ENCODE peak calls at places on chromosomes 16 and 17, in five cellular contexts. L is tibial artery, Q is heart right ventricle, X is stomach, Y is tibial nerve. T is an unnamed sample.

GRCh38 chr16:81401035-81401950 is 43.3 kb upstream of the CMIP start:
- DNase-seq in X (no peak), L (no peak), Y (no peak), Q (peak; percentile 60), T (no peak)

GRCh38 chr16:56423584-56424403 is 1.6 kb downstream of the AMFR start:
- DNase-seq in Y (no peak), X (no peak), Q (no peak), L (no peak), T (no peak)

GRCh38 chr17:36640836-36641235 is 39.5 kb downstream of the MRM1 start:
- DNase-seq in X (no peak), L (no peak), Q (no peak), Y (no peak), T (no peak)

GRCh38 chr16:67514382-67514828 is 14.2 kb upstream of the RIPOR1 start:
- DNase-seq in Y (peak; percentile 66), X (peak; percentile 86), Q (peak; percentile 83), L (peak; percentile 89), T (peak; percentile 87)

GRCh38 chr16:55576369-55576768 is 9.9 kb downstream of the CAPNS2 start:
- DNase-seq in Y (peak; percentile 14), L (no peak), Q (peak; percentile 23), X (no peak), T (peak; percentile 15)

GRCh38 chr17:40909755-40910154 is 24.7 kb upstream of the KRT20 start:
- DNase-seq in L (no peak), X (no peak), Y (no peak), Q (no peak), T (no peak)

GRCh38 chr17:73378974-73379470 is 67.2 kb upstream of the CDC42EP4 start:
- DNase-seq in Q (no peak), X (no peak), Y (no peak), L (no peak), T (no peak)

GRCh38 chr17:75411328-75412067 is 6.0 kb upstream of the GRB2 start:
- DNase-seq in Q (no peak), L (no peak), X (no peak), Y (no peak), T (no peak)

GRCh38 chr17:29615048-29615385 is 7.7 kb downstream of the CORO6 start:
- DNase-seq in X (no peak), Q (no peak), L (no peak), Y (no peak), T (peak; percentile 67)

GRCh38 chr17:2238432-2239169 is 65.0 kb downstream of the SMG6 start:
- DNase-seq in Q (peak; percentile 66), L (peak; percentile 48), Y (no peak), X (no peak), T (peak; percentile 61)

GRCh38 chr16:17469011-17469741 is 1.6 kb downstream of the XYLT1 start:
- DNase-seq in L (peak; percentile 38), Y (no peak), X (no peak), Q (no peak), T (no peak)

GRCh38 chr16:74760007-74760767 is 14.4 kb downstream of the FA2H start:
- DNase-seq in X (no peak), L (no peak), Y (no peak), Q (no peak), T (no peak)

GRCh38 chr16:24879684-24880083 is 33.9 kb downstream of the SLC5A11 start:
- DNase-seq in Y (no peak), L (no peak), Q (no peak), X (no peak), T (no peak)

GRCh38 chr17:7843536-7844291 is 9.7 kb downstream of the KDM6B start:
- DNase-seq in Q (peak; percentile 85), X (peak; percentile 92), Y (peak; percentile 59), L (peak; percentile 82), T (peak; percentile 88)

GRCh38 chr16:83994087-83994486 is 26.0 kb downstream of the NECAB2 start:
- DNase-seq in X (no peak), L (no peak), Q (no peak), Y (no peak), T (no peak)

GRCh38 chr17:3890893-3891219 is 2.0 kb downstream of the CAMKK1 start:
- DNase-seq in X (no peak), Y (no peak), L (no peak), Q (no peak), T (no peak)
- H3K27ac ChIP-seq in X (peak overlapping the region; percentile 83), Y (peak overlapping the region; percentile 90), L (peak overlapping the region; percentile 78), Q (no peak overlapping the region), T (no peak overlapping the region)

DNA sequence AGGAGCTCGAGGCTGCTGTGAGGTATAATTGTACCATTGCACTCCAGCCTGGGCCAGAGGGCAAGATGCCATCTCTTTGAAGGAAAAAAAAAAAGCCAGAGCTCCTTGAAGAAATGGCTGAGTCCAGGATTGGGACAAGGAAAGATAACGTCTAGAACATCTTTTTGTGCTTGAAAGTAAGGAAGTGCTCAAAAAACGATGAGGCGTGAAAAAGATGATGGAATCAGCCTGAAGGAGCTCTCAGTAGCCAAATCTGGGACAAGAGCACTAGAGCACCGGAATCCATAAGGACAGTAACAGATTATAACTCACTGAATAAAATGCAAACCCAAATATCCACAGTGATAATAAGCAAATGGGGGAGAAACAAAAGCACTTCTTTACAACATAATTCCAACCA is 22.1 kb downstream of the EFTUD2 start:
- DNase-seq in Y (no peak), L (no peak), X (no peak), Q (no peak), T (no peak)
- H3K36me3 ChIP-seq in Y (no peaks in the 10 kb centered on the region), L (peaks cover 50% of the 10 kb centered on the region), X (peaks cover 58% of the 10 kb centered on the region), Q (peaks cover 38% of the 10 kb centered on the region), T (peaks cover 12% of the 10 kb centered on the region)

DNA sequence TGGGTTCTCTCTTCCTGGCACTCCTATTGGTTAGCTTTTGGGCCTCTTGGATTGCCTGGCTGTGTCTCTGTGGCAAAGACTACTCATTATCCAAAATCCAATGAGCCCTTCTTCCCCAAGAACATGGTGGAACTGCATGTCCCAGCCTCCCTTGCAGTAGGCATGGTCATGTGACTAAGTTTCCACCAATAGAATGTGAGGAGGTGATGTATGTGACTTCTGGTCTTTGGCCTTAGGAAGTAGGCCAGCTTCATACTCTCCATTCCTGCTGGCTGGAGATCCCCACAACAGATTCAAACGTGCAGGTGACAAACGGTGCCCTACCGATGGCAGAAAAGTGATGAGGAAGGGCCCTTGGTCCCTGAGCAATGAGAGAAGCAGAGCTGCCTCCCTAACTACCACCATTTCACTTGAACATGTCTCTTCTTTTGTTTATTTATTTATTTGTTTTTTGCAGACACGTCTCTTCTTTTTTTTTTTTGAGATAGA is 17.3 kb upstream of the SPN start:
- DNase-seq in Q (no peak), L (no peak), X (no peak), Y (no peak), T (no peak)
- H3K4me3 ChIP-seq in Q (no peak overlapping the region), L (no peak overlapping the region), X (no peak overlapping the region), Y (no peak overlapping the region), T (no peak overlapping the region)

GRCh38 chr17:79440251-79440650 is 170.6 kb downstream of the RBFOX3 start:
- DNase-seq in L (no peak), X (no peak), Q (no peak), Y (no peak), T (no peak)

GRCh38 chr17:79444226-79444625 is 166.6 kb downstream of the RBFOX3 start:
- DNase-seq in Q (no peak), Y (no peak), L (no peak), X (no peak), T (no peak)

GRCh38 chr17:79441607-79442006 is 169.2 kb downstream of the RBFOX3 start:
- DNase-seq in Y (no peak), Q (no peak), L (no peak), X (no peak), T (no peak)

GRCh38 chr17:79446347-79446746 is 164.5 kb downstream of the RBFOX3 start:
- DNase-seq in X (no peak), Y (no peak), Q (no peak), L (no peak), T (no peak)

DNA sequence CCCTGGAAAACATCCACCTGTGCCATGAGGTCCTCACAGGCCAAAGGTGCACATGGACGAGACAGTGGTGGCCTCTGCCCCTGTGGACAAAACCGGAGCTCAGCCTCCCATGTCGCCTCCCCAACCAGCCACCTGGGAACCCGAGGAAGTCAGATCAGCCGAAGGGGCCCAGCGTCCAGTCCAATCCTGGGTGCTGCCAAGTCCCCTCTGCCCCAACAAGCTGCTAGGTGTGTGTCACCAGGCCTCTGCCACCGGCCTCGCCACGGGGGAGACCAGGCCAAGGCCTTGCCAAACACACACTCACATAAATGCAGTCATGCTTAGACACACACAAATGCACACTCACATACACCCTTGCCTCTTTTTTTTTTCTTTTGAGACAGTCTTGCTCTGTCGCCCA is 167.8 kb downstream of the RBFOX3 start:
- DNase-seq in Q (no peak), Y (no peak), X (no peak), L (no peak), T (no peak)
- H3K27ac ChIP-seq in Q (no peak overlapping the region), Y (no peak overlapping the region), X (no peak overlapping the region), L (no peak overlapping the region), T (no peak overlapping the region)

GRCh38 chr17:76737676-76738467 is at the start of gene MFSD11:
- DNase-seq in Q (peak; percentile 92), L (peak; percentile 82), Y (peak; percentile 77), X (peak; percentile 91), T (peak; percentile 93)
- H3K36me3 ChIP-seq in Q (peaks cover 23% of the 10 kb centered on the region), L (peaks cover 23% of the 10 kb centered on the region), Y (no peaks in the 10 kb centered on the region), X (peaks cover 28% of the 10 kb centered on the region), T (no peaks in the 10 kb centered on the region)

DNA sequence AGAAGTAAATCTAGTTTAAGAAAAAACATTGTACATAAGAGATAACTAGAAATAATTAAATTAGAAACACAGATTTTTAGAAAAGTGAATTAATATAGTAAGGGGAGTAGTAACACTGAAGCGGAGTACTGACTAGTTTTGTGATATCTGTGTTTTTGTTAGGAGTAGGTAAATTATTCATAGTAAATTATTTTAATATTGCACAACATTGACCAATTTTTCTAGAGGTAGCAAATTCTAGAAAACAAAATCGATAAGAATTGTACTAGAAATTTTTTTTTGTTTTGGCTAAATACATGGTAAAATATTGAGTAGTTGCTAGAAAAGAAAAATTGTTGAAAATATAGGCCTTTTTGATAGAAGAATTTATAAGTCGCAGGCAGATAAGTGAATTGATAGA is 156.5 kb downstream of the CHD9 start:
- DNase-seq in L (no peak), Y (no peak), X (no peak), Q (no peak), T (no peak)
- H3K4me3 ChIP-seq in L (no peak overlapping the region), Y (peak overlapping the region; percentile 49), X (no peak overlapping the region), Q (peak overlapping the region; percentile 50), T (peak overlapping the region; percentile 69)

GRCh38 chr17:5283531-5284315 is 1.6 kb downstream of the RABEP1 start:
- DNase-seq in X (no peak), Y (no peak), L (no peak), Q (no peak), T (no peak)
- H3K27ac ChIP-seq in X (no peak overlapping the region), Y (peak overlapping the region; percentile 63), L (peak overlapping the region; percentile 90), Q (peak overlapping the region; percentile 96), T (peak overlapping the region; percentile 95)

T was measured in psoas muscle.